ENCODE peak calls at places on chromosomes 11 and 22, in seven cellular contexts. T, C, S, H, X, M and R are unnamed samples.

GRCh38 chr22:26949193-26949592 is 291.8 kb downstream of the MIAT start:
- DNase-seq in T (peak), C (no peak), S (no peak), H (no peak), X (no peak), M (no peak), R (no peak)

GRCh38 chr11:111417766-111418435 is 38.8 kb upstream of the POU2AF1 start:
- DNase-seq in T (peak), C (no peak), S (no peak), H (no peak), X (no peak), M (no peak), R (no peak)

GRCh38 chr11:35765211-35765610 is 102.6 kb downstream of the TRIM44 start:
- DNase-seq in T (no peak), C (no peak), S (no peak), H (no peak), X (no peak), M (no peak), R (no peak)

GRCh38 chr11:68358416-68358815 is 46.0 kb downstream of the LRP5 start:
- DNase-seq in T (no peak), C (no peak), S (no peak), H (no peak), X (no peak), M (no peak), R (no peak)

GRCh38 chr11:78138694-78139421 is 568 bp downstream of the ALG8 start:
- DNase-seq in T (peak), C (peak), S (no peak), H (no peak), X (peak), M (peak), R (peak)

GRCh38 chr11:112241486-112241885 is 15.3 kb downstream of the PTS start:
- DNase-seq in T (no peak), C (no peak), S (no peak), H (no peak), X (no peak), M (no peak), R (no peak)

GRCh38 chr11:59767212-59767611 is 12.0 kb downstream of the STX3 start:
- DNase-seq in T (no peak), C (peak), S (no peak), H (no peak), X (no peak), M (no peak), R (no peak)

GRCh38 chr11:106480581-106481185 is 403.2 kb downstream of the AASDHPPT start:
- DNase-seq in T (no peak), C (no peak), S (no peak), H (no peak), X (no peak), M (no peak), R (no peak)

GRCh38 chr11:111409915-111410314 is 30.8 kb upstream of the POU2AF1 start:
- DNase-seq in T (peak), C (no peak), S (no peak), H (no peak), X (no peak), M (no peak), R (no peak)

GRCh38 chr22:44037519-44038370 is 13.6 kb downstream of the PARVB start:
- DNase-seq in T (no peak), C (no peak), S (no peak), H (no peak), X (no peak), M (no peak), R (no peak)

GRCh38 chr11:60570970-60571369 is 55.8 kb downstream of the MS4A13 start:
- DNase-seq in T (no peak), C (no peak), S (no peak), H (no peak), X (no peak), M (no peak), R (no peak)

GRCh38 chr22:42800731-42801536 is 56.1 kb downstream of the ARFGAP3 start:
- DNase-seq in T (peak), C (no peak), S (no peak), H (no peak), X (no peak), M (no peak), R (no peak)

GRCh38 chr22:37811867-37812266 is 4.1 kb downstream of the GCAT start:
- DNase-seq in T (no peak), C (no peak), S (no peak), H (no peak), X (no peak), M (no peak), R (no peak)

GRCh38 chr11:86977441-86978050 is 22.4 kb upstream of the FZD4 start:
- DNase-seq in T (no peak), C (no peak), S (no peak), H (no peak), X (no peak), M (no peak), R (no peak)

GRCh38 chr11:65906602-65907001 is 6.4 kb upstream of the FOSL1 start:
- DNase-seq in T (no peak), C (no peak), S (no peak), H (no peak), X (no peak), M (no peak), R (no peak)

GRCh38 chr11:78630561-78631303 is 56.1 kb upstream of the NARS2 start:
- DNase-seq in T (no peak), C (no peak), S (no peak), H (no peak), X (no peak), M (no peak), R (no peak)

GRCh38 chr22:27416553-27417427 is 384.8 kb downstream of the MN1 start:
- DNase-seq in T (no peak), C (peak), S (no peak), H (no peak), X (no peak), M (no peak), R (no peak)

GRCh38 chr11:123478352-123478986 is 48.4 kb downstream of the GRAMD1B start:
- DNase-seq in T (no peak), C (no peak), S (peak), H (no peak), X (no peak), M (peak), R (no peak)

GRCh38 chr11:112346586-112346985 is 85.9 kb upstream of the PLET1 start:
- DNase-seq in T (no peak), C (no peak), S (no peak), H (no peak), X (no peak), M (no peak), R (no peak)

GRCh38 chr11:125987066-125987641 is 41.3 kb downstream of the VSIG10L2 start:
- DNase-seq in T (no peak), C (no peak), S (no peak), H (no peak), X (no peak), M (no peak), R (no peak)

GRCh38 chr11:32122200-32122599 is 31.3 kb downstream of the RCN1 start:
- DNase-seq in T (no peak), C (no peak), S (no peak), H (no peak), X (no peak), M (no peak), R (no peak)

GRCh38 chr11:86202013-86202336 is 42.6 kb upstream of the EED start:
- DNase-seq in T (no peak), C (no peak), S (no peak), H (no peak), X (no peak), M (no peak), R (no peak)

GRCh38 chr22:45785458-45785857 is 113.8 kb downstream of the ATXN10 start:
- DNase-seq in T (no peak), C (no peak), S (no peak), H (no peak), X (no peak), M (no peak), R (no peak)

GRCh38 chr11:2794419-2794795 is 91.2 kb downstream of the CDKN1C start:
- DNase-seq in T (peak), C (no peak), S (no peak), H (no peak), X (no peak), M (no peak), R (no peak)

GRCh38 chr11:41431784-41432183 is 27.7 kb downstream of the LRRC4C start:
- DNase-seq in T (no peak), C (no peak), S (no peak), H (no peak), X (no peak), M (no peak), R (no peak)

GRCh38 chr11:72984448-72985077 is 157.6 kb downstream of the FCHSD2 start:
- DNase-seq in T (no peak), C (no peak), S (no peak), H (no peak), X (no peak), M (no peak), R (no peak)

GRCh38 chr22:49670610-49671330 is 156.9 kb downstream of the BRD1 start:
- DNase-seq in T (peak), C (no peak), S (no peak), H (no peak), X (peak), M (no peak), R (no peak)

GRCh38 chr22:43185860-43186261 is 1.1 kb downstream of the TTLL12 start:
- DNase-seq in T (peak), C (no peak), S (peak), H (no peak), X (no peak), M (no peak), R (no peak)

GRCh38 chr11:31325162-31325561 is 44.4 kb downstream of the DCDC1 start:
- DNase-seq in T (no peak), C (no peak), S (no peak), H (no peak), X (no peak), M (no peak), R (no peak)

GRCh38 chr11:2663506-2663905 is 36.3 kb downstream of the KCNQ1OT1 start:
- DNase-seq in T (peak), C (no peak), S (no peak), H (no peak), X (no peak), M (no peak), R (no peak)

GRCh38 chr11:34940026-34940677 is 23.7 kb downstream of the PDHX start:
- DNase-seq in T (no peak), C (no peak), S (no peak), H (no peak), X (no peak), M (no peak), R (no peak)

GRCh38 chr22:46484156-46484860 is 53.1 kb downstream of the CELSR1 start:
- DNase-seq in T (no peak), C (no peak), S (no peak), H (no peak), X (no peak), M (no peak), R (no peak)

GRCh38 chr11:90241414-90241813 is 18.6 kb upstream of the CHORDC1 start:
- DNase-seq in T (no peak), C (no peak), S (no peak), H (no peak), X (no peak), M (no peak), R (no peak)

GRCh38 chr11:86818466-86819282 is 18.3 kb downstream of the PRSS23 start:
- DNase-seq in T (no peak), C (no peak), S (no peak), H (no peak), X (no peak), M (no peak), R (no peak)